ENCODE peak calls at places on chromosomes 5 and 9, in nine cellular contexts. I is CD8-positive, alpha-beta T cell; R is epithelial cell of esophagus; M is AG04449; F is lower lobe of right lung; P is brain microvascular endothelial cell; A is GM12864; X is NB4; E is right lobe of liver. D is an unnamed sample.

GRCh38 chr5:56900395-56900794 is 9.0 kb upstream of the SETD9 start:
- DNase-seq in I (no peak), R (peak; percentile 34), M (no peak), F (no peak), P (peak; percentile 38), A (no peak), X (peak; percentile 81), E (no peak), D (no peak)

GRCh38 chr9:69090140-69090750 is 54.7 kb downstream of the FXN start:
- DNase-seq in I (no peak), R (no peak), M (no peak), F (no peak), P (no peak), A (no peak), X (no peak), E (no peak), D (no peak)

GRCh38 chr9:4034404-4034803 is 265.5 kb downstream of the GLIS3 start:
- DNase-seq in I (no peak), R (no peak), M (no peak), F (no peak), P (no peak), A (no peak), X (no peak), E (no peak), D (no peak)

GRCh38 chr5:109907189-109907588 is 217.5 kb downstream of the MAN2A1 start:
- DNase-seq in I (no peak), R (no peak), M (no peak), F (no peak), P (peak; percentile 3), A (no peak), X (no peak), E (no peak), D (no peak)

GRCh38 chr5:14591548-14591947 is 10.0 kb downstream of the OTULINL start:
- DNase-seq in I (no peak), R (no peak), M (no peak), F (no peak), P (no peak), A (no peak), X (no peak), E (no peak), D (no peak)

GRCh38 chr5:81783401-81783800 is 32.5 kb upstream of the SSBP2 start:
- DNase-seq in I (no peak), R (no peak), M (no peak), F (no peak), P (no peak), A (no peak), X (peak; percentile 21), E (no peak), D (no peak)

GRCh38 chr9:19162956-19163355 is 35.7 kb upstream of the PLIN2 start:
- DNase-seq in I (no peak), R (peak; percentile 87), M (no peak), F (peak; percentile 61), P (peak; percentile 25), A (no peak), X (peak; percentile 56), E (peak; percentile 47), D (no peak)

GRCh38 chr5:93189707-93190120 is 391.3 kb downstream of the NR2F1-AS1 start:
- DNase-seq in I (no peak), R (peak; percentile 97), M (peak; percentile 77), F (no peak), P (peak; percentile 84), A (no peak), X (no peak), E (no peak), D (no peak)

GRCh38 chr5:10162468-10162867 is 87.2 kb downstream of the ATPSCKMT start:
- DNase-seq in I (no peak), R (no peak), M (no peak), F (no peak), P (no peak), A (no peak), X (no peak), E (no peak), D (no peak)

GRCh38 chr5:7886849-7887460 is 18.0 kb downstream of the MTRR start:
- DNase-seq in I (no peak), R (peak; percentile 36), M (no peak), F (no peak), P (no peak), A (no peak), X (peak; percentile 72), E (no peak), D (peak; percentile 29)

GRCh38 chr5:30804739-30805313 is 388.7 kb upstream of the CDH6 start:
- DNase-seq in I (no peak), R (no peak), M (no peak), F (no peak), P (peak; percentile 76), A (no peak), X (no peak), E (no peak), D (no peak)

GRCh38 chr9:1647776-1648175 is 367.4 kb upstream of the SMARCA2 start:
- DNase-seq in I (no peak), R (peak; percentile 93), M (no peak), F (no peak), P (no peak), A (no peak), X (no peak), E (no peak), D (no peak)

GRCh38 chr5:92374859-92375258 is 991.7 kb upstream of the ARRDC3 start:
- DNase-seq in I (no peak), R (no peak), M (no peak), F (no peak), P (no peak), A (no peak), X (no peak), E (no peak), D (no peak)

GRCh38 chr9:89664010-89664409 is 59.2 kb downstream of the GADD45G start:
- DNase-seq in I (no peak), R (no peak), M (no peak), F (no peak), P (no peak), A (no peak), X (no peak), E (no peak), D (no peak)

GRCh38 chr5:137316346-137316736 is 182.8 kb downstream of the SPOCK1 start:
- DNase-seq in I (no peak), R (peak; percentile 9), M (no peak), F (no peak), P (no peak), A (no peak), X (no peak), E (no peak), D (no peak)

GRCh38 chr5:115415143-115415491 is 118.7 kb upstream of the CCDC112 start:
- DNase-seq in I (no peak), R (peak; percentile 82), M (no peak), F (peak; percentile 81), P (peak; percentile 66), A (no peak), X (no peak), E (no peak), D (peak; percentile 21)

GRCh38 chr9:6034954-6035353 is 19.5 kb upstream of the RANBP6 start:
- DNase-seq in I (no peak), R (peak; percentile 59), M (no peak), F (no peak), P (no peak), A (no peak), X (no peak), E (no peak), D (peak; percentile 18)

GRCh38 chr5:169668732-169669131 is 31.7 kb downstream of the DOCK2 start:
- DNase-seq in I (no peak), R (no peak), M (no peak), F (no peak), P (no peak), A (no peak), X (no peak), E (no peak), D (no peak)

GRCh38 chr5:126947146-126948010 is 83.0 kb downstream of the MARCHF3 start:
- DNase-seq in I (no peak), R (no peak), M (no peak), F (no peak), P (no peak), A (no peak), X (peak; percentile 49), E (no peak), D (peak; percentile 29)

GRCh38 chr9:20209421-20210340 is 412.6 kb downstream of the MLLT3 start:
- DNase-seq in I (peak; percentile 27), R (no peak), M (no peak), F (no peak), P (no peak), A (no peak), X (no peak), E (no peak), D (peak; percentile 36)

DNA sequence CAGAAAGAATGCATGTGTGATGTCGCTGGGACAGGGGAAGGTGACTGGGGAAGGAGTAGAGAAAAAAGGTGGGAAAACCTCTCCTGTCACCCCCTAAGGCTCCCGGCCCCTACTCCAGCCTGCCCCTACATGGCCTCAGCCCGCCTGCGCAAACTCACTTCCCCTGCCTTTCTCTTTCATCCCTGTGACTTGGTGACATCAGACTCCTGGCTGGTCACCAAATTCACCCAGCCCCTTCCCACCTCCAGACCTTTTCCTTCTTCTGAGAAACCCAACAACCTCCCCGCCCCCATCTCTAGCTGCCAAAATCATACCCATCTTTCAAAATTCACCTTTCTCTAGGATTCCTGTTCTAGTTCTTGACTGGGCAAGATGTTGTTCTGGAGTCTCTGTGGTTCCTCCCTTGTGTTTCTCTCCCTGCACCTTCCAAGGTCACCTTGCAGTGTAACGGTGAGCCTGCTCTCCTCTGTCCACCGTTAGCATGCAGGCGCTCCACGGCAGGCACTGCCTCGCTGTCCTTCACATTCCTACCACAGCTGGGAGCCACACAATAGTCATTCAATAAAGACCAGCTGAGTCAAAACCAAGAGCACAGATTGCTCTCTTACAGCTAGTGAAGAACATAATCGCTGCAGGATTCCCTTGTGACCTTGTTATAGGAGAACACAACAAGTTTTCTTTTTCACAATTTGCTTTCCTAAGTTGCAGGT is 134.5 kb downstream of the FANCC start:
- DNase-seq in I (no peak), R (no peak), M (no peak), F (no peak), P (peak; percentile 28), A (no peak), X (no peak), E (no peak), D (no peak)
- TF ChIP-seq CTCF in I (no peak), R (peak; percentile 26), M (peak; percentile 48), F (no peak), P (peak; percentile 66), A (no peak), X (no peak), E (no peak), D (no peak)

GRCh38 chr5:6449465-6450158 is 953 bp downstream of the UBE2QL1 start:
- DNase-seq in I (no peak), R (no peak), M (no peak), F (no peak), P (no peak), A (no peak), X (no peak), E (no peak), D (no peak)
- H3K4me3 ChIP-seq in I (no peak overlapping the region), R (no peak overlapping the region), M (no peak overlapping the region), F (no peak overlapping the region), P (no peak overlapping the region), A (no peak overlapping the region), X (no peak overlapping the region), E (peak overlapping the region; percentile 23), D (no peak overlapping the region)

GRCh38 chr5:168413596-168413995 is 72.7 kb upstream of the RARS1 start:
- DNase-seq in I (no peak), R (no peak), M (no peak), F (no peak), P (no peak), A (no peak), X (no peak), E (no peak), D (no peak)
- TF ChIP-seq CTCF in I (no peak), R (no peak), M (no peak), F (no peak), P (no peak), A (no peak), X (no peak), E (no peak), D (no peak)

GRCh38 chr9:123063172-123063508 is 29.7 kb downstream of the GPR21 start:
- DNase-seq in I (no peak), R (no peak), M (peak; percentile 55), F (no peak), P (no peak), A (no peak), X (no peak), E (no peak), D (no peak)
- H3K4me3 ChIP-seq in I (no peak overlapping the region), R (no peak overlapping the region), M (no peak overlapping the region), F (no peak overlapping the region), P (no peak overlapping the region), A (no peak overlapping the region), X (no peak overlapping the region), E (no peak overlapping the region), D (no peak overlapping the region)

D was measured in GM12865.